ENCODE peak calls at places on chromosomes 2 and 18, in nine cellular contexts. A, Y, I, N, F, G, M, Z and Q are unnamed samples.

GRCh38 chr2:218406209-218406948 is 6.7 kb downstream of the CTDSP1 start:
- DNase-seq in G (peak), M (peak), Z (peak), A (peak), Y (peak), F (peak), N (peak), I (peak), Q (peak)

GRCh38 chr2:101831351-101831865 is 133.9 kb downstream of the MAP4K4 start:
- DNase-seq in N (peak), A (no peak), Z (peak), M (peak), G (peak), I (no peak), F (peak), Y (peak), Q (no peak)

GRCh38 chr2:138237657-138238384 is 263.7 kb upstream of the SPOPL start:
- DNase-seq in F (no peak), N (no peak), Z (no peak), I (no peak), Y (no peak), G (peak), A (no peak), M (no peak), Q (no peak)

GRCh38 chr2:232367016-232367415 is 11.5 kb upstream of the ALPP start:
- DNase-seq in F (no peak), N (no peak), I (no peak), Y (no peak), M (no peak), A (no peak), Z (no peak), G (no peak), Q (no peak)

GRCh38 chr2:54680397-54681032 is 42.9 kb upstream of the EML6 start:
- DNase-seq in A (no peak), N (peak), Y (peak), I (no peak), M (no peak), F (peak), G (no peak), Z (no peak), Q (peak)

GRCh38 chr2:111923271-111923670 is 24.9 kb downstream of the MERTK start:
- DNase-seq in Z (no peak), G (no peak), Y (peak), F (no peak), I (no peak), A (peak), M (no peak), N (peak), Q (no peak)

GRCh38 chr2:239856620-239857285 is 168.4 kb downstream of the NDUFA10 start:
- DNase-seq in F (no peak), M (no peak), I (no peak), G (no peak), N (no peak), Z (no peak), A (no peak), Y (no peak), Q (no peak)

GRCh38 chr2:8229546-8229986 is 452.3 kb upstream of the ID2 start:
- DNase-seq in A (peak), I (peak), G (no peak), Y (peak), M (peak), Z (peak), N (peak), F (peak), Q (peak)

GRCh38 chr2:202036601-202037037 is 3.0 kb downstream of the FZD7 start:
- DNase-seq in I (no peak), N (peak), Z (no peak), F (peak), A (no peak), G (no peak), Y (peak), M (no peak), Q (no peak)

GRCh38 chr18:42069036-42069435 is 114.0 kb downstream of the PIK3C3 start:
- DNase-seq in F (no peak), Y (no peak), G (no peak), A (no peak), I (no peak), Z (no peak), M (no peak), N (no peak), Q (no peak)

GRCh38 chr2:101818531-101819451 is 121.3 kb downstream of the MAP4K4 start:
- DNase-seq in M (no peak), Y (peak), F (peak), N (peak), G (peak), I (no peak), A (no peak), Z (no peak), Q (no peak)

GRCh38 chr2:172113617-172114016 is 10.9 kb upstream of the DLX2 start:
- DNase-seq in M (no peak), N (peak), F (peak), Y (peak), Z (no peak), A (no peak), G (peak), I (no peak), Q (no peak)

GRCh38 chr2:2974982-2975381 is 402.6 kb downstream of the EIPR1 start:
- DNase-seq in N (no peak), G (no peak), I (no peak), Z (no peak), A (no peak), M (no peak), Y (no peak), F (no peak), Q (no peak)

GRCh38 chr18:13265901-13266207 is 47.3 kb downstream of the LDLRAD4 start:
- DNase-seq in Z (no peak), I (no peak), M (no peak), A (no peak), N (no peak), Y (no peak), G (no peak), F (no peak), Q (no peak)
- H3K4me3 ChIP-seq in Z (peak), I (peak), M (peak), A (no peak), N (no peak), Y (no peak), G (no peak), F (no peak), Q (no peak)

DNA sequence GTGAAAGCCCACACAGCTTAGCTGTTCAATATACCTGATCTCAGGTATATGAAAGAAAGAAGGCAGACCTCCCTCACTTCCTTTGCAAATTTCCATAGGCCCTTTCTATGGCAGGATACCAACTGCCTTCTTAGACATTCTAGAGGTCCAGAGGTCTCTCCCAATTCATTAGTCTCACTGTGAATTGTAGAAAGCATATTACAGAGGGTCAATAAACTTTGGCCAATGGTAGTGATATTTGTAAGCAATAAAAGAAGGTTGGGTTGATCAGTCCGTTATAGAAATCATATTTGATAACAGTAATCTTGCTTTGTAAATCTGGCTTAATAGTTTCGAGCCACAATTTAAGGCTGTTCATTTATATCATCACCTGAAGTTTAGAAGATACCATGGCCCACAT is 50.7 kb upstream of the ATP8B1 start:
- DNase-seq in G (no peak), M (no peak), Y (no peak), N (no peak), A (no peak), I (no peak), Z (no peak), F (no peak), Q (no peak)
- H3K4me3 ChIP-seq in G (no peak), M (no peak), Y (no peak), N (no peak), A (no peak), I (no peak), Z (no peak), F (no peak), Q (no peak)

GRCh38 chr2:73868204-73868978 is 24.4 kb upstream of the ACTG2 start:
- DNase-seq in G (no peak), F (no peak), Y (no peak), Z (no peak), N (no peak), M (no peak), I (no peak), A (no peak), Q (no peak)

DNA sequence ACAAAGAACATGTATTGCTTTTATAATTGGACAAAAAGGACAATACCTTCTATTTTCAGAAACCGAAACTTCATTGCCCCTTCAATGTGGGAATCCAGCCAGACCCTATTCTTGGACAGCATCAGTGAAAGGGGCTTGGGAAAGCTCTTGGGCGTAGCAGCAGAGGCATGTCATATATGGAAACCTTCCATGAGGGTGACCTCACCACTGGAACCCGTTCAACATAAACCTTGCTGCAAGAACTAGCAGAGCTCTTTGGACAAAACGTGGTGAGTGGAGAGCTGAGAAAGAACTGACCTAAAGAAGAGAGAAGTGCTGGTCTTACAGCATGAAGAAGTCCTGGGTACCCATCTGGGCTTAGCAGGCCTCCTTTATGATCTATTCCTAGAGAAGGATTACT is 22.7 kb upstream of the ACTG2 start:
- DNase-seq in Z (no peak), A (peak), M (no peak), I (peak), G (peak), Y (peak), F (peak), N (peak), Q (no peak)
- H3K4me3 ChIP-seq in Z (no peak), A (no peak), M (no peak), I (no peak), G (no peak), Y (no peak), F (no peak), N (no peak), Q (no peak)

DNA sequence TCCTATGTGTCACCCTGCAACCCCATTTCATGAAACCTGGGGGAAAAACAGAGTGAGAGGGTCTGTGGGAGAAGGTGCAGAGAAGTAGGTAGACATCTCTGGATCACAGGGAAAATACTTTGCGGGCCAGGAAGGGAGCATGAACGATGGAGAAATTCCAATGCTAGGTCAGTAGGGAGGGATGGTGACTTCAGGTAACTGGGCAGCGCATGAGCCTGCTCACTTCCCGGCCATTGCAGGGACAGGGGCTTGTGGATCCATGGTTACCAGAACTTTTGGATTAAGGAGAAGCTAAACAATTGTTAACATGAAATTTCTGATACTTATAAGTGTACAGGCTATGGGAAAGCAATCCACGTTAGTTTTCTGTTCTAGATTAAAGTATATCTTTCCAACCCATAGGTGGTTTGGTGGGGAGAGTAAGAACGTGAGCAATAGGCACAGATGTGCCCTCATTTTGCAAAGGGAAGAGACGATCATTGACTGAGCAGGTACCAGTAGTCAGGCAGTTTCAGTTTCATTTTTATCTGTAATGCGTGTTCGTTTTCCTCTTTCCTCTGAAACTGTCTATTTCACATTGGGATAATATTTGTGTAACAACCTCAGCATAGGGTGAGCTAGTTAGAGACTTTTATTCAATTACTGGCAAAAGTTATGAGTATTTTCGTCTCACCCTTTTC is 65.0 kb downstream of the NYAP2 start:
- DNase-seq in A (no peak), F (no peak), I (no peak), M (no peak), Y (no peak), G (no peak), Z (peak), N (no peak), Q (no peak)
- H3K4me3 ChIP-seq in A (no peak), F (no peak), I (no peak), M (peak), Y (peak), G (no peak), Z (peak), N (no peak), Q (no peak)

DNA sequence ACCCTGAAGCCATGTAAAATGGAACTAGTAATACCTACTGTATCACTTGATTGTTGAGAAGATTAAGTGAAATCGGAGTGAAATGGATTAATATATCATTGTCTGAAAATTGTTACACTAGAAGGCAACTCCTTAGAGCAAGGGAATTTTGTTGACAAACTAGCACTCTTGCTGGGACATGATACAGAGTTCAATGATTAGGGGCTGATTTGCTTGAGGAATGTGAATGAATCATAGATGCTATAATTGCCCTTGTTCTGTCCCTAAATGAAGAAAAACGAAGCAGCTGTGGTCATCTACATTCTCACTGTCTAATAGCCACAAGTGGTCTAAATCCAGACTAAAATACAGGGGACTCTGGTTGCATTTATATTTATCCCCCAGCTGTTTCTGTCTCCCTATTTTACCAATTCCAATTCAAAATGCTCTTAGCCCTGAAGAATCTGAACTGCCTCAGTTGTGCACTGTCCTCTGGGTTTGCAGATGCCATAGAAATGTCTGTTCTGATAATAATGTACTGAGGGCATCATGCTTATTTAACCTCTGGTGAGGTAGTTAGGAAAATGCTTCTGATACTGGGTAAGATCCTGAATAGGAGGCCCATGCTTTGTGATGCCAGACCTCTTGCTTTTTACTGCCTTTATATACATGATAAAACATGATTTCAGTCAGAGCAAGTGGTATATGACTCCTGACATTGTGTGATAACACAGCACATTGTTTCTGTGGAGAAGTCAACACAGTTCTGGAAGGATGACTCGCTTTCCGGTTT is 382.1 kb downstream of the NRXN1 start:
- DNase-seq in I (no peak), A (no peak), Y (peak), N (peak), Z (no peak), M (no peak), F (peak), G (peak), Q (no peak)
- H3K4me3 ChIP-seq in I (no peak), A (no peak), Y (no peak), N (no peak), Z (no peak), M (no peak), F (no peak), G (no peak), Q (no peak)

GRCh38 chr18:79071037-79071960 is 2.1 kb downstream of the ATP9B start:
- DNase-seq in Z (no peak), G (no peak), F (no peak), A (no peak), Y (no peak), M (no peak), I (no peak), N (peak), Q (no peak)
- H3K4me3 ChIP-seq in Z (no peak), G (no peak), F (no peak), A (no peak), Y (no peak), M (no peak), I (no peak), N (no peak), Q (peak)

DNA sequence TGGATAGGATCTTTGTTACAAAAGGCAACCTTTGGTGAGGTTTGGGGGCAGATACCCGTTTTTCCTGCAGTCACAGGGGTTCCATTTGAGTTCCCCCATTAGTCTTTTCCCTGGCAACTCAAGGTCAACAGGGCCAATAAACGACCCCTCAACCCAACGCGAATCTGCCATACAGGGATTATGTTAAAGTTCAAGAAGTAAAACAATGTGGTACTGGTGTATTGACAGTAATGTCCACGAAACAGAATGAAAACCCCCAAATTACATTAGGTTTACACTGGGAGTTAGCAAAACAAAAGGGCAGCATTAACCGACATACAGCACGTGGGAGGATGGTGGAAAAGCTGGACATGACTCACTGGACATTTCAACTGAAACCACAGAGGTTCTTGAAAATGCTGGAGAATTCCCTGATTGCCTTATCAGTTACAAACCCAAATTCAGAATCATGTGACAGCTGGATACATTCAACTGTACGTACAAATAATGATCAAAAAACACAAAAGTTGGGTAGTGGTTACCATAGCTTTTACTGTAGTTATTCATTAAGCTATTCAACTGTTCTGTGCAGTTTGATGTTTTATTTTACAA is 4.9 kb upstream of the IMP4 start:
- DNase-seq in Y (peak), N (peak), F (peak), A (no peak), G (no peak), Z (no peak), M (no peak), I (no peak), Q (no peak)
- H3K4me3 ChIP-seq in Y (peak), N (no peak), F (peak), A (peak), G (peak), Z (no peak), M (no peak), I (no peak), Q (no peak)

DNA sequence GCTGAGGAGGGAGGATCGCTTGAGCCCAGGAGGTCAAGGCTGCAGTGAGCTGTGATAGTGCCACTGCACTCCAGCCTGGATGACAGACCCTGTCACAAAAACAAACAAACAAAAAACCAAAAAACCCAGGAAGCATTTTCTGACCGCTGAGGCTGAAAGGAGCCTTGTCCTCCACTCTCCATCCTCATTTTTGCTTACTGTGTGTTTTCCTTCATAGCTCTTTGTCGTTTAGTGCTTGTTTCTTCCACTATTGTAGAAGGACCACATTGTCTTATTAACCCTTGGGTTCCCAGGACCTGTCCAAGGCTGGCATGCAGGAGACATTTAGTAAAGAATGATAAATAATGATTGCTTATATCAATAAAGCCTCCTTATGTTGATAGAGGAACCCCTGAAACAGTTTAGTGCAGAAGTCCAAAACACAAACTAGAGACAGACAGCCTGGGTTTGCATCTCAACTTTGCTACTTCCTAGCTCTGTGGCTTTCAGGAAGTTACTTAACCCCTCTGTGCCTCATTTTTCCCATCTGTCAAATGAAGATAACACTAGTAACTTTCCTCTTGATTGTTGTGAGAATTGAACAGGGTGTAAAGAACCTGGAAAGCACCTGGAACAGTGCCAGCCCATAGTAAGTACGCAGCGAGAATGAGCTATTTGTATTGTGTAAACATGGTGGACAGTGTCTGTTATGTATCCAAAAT is 126.0 kb downstream of the LPIN1 start:
- DNase-seq in N (no peak), I (no peak), A (no peak), Y (peak), M (no peak), F (no peak), Z (peak), G (peak), Q (no peak)
- H3K4me3 ChIP-seq in N (no peak), I (no peak), A (no peak), Y (no peak), M (no peak), F (no peak), Z (no peak), G (no peak), Q (no peak)